ENCODE peak calls at places on chromosomes 11 and 22, in five cellular contexts. One of them, this sample, is unnamed.

GRCh38 chr11:1120532-1121342 is 37.0 kb upstream of the MUC5AC start:
- DNase-seq in esophagus squamous epithelium: no peak
- DNase-seq in WERI-Rb-1: no peak
- DNase-seq in brain microvascular endothelial cell: no peak
- DNase-seq in tibial nerve: no peak
- DNase-seq in this sample: peak

GRCh38 chr11:113840932-113841664 is 34.3 kb downstream of the USP28 start:
- DNase-seq in esophagus squamous epithelium: no peak
- DNase-seq in tibial nerve: no peak
- DNase-seq in brain microvascular endothelial cell: no peak
- DNase-seq in WERI-Rb-1: no peak
- DNase-seq in this sample: no peak

GRCh38 chr11:126638663-126639062 is 283.2 kb downstream of the ST3GAL4 start:
- DNase-seq in WERI-Rb-1: peak
- DNase-seq in tibial nerve: no peak
- DNase-seq in esophagus squamous epithelium: no peak
- DNase-seq in brain microvascular endothelial cell: no peak
- DNase-seq in this sample: no peak

GRCh38 chr11:110366234-110366633 is 63.5 kb upstream of the FDX1 start:
- DNase-seq in tibial nerve: no peak
- DNase-seq in WERI-Rb-1: no peak
- DNase-seq in brain microvascular endothelial cell: peak
- DNase-seq in esophagus squamous epithelium: no peak
- DNase-seq in this sample: peak

GRCh38 chr11:62140302-62141110 is 16.7 kb downstream of the INCENP start:
- DNase-seq in brain microvascular endothelial cell: no peak
- DNase-seq in tibial nerve: no peak
- DNase-seq in WERI-Rb-1: no peak
- DNase-seq in esophagus squamous epithelium: no peak
- DNase-seq in this sample: no peak

GRCh38 chr11:112773256-112773655 is 188.0 kb upstream of the NCAM1 start:
- DNase-seq in brain microvascular endothelial cell: no peak
- DNase-seq in esophagus squamous epithelium: no peak
- DNase-seq in WERI-Rb-1: no peak
- DNase-seq in tibial nerve: no peak
- DNase-seq in this sample: no peak

GRCh38 chr11:128116447-128117240 is 470.7 kb downstream of the ETS1 start:
- DNase-seq in tibial nerve: no peak
- DNase-seq in esophagus squamous epithelium: no peak
- DNase-seq in brain microvascular endothelial cell: no peak
- DNase-seq in WERI-Rb-1: peak
- DNase-seq in this sample: no peak

GRCh38 chr11:119990306-119991021 is 147.4 kb downstream of the TRIM29 start:
- DNase-seq in tibial nerve: no peak
- DNase-seq in esophagus squamous epithelium: no peak
- DNase-seq in WERI-Rb-1: no peak
- DNase-seq in brain microvascular endothelial cell: no peak
- DNase-seq in this sample: no peak

GRCh38 chr11:85165819-85166218 is 461.3 kb downstream of the DLG2 start:
- DNase-seq in brain microvascular endothelial cell: no peak
- DNase-seq in tibial nerve: no peak
- DNase-seq in esophagus squamous epithelium: no peak
- DNase-seq in WERI-Rb-1: no peak
- DNase-seq in this sample: no peak

GRCh38 chr11:312092-312816 is 1.6 kb upstream of the IFITM1 start:
- DNase-seq in brain microvascular endothelial cell: no peak
- DNase-seq in esophagus squamous epithelium: no peak
- DNase-seq in tibial nerve: no peak
- DNase-seq in WERI-Rb-1: no peak
- DNase-seq in this sample: no peak

GRCh38 chr11:86063536-86063935 is 5.3 kb downstream of the PICALM start:
- DNase-seq in brain microvascular endothelial cell: no peak
- DNase-seq in tibial nerve: no peak
- DNase-seq in WERI-Rb-1: no peak
- DNase-seq in esophagus squamous epithelium: no peak
- DNase-seq in this sample: no peak

DNA sequence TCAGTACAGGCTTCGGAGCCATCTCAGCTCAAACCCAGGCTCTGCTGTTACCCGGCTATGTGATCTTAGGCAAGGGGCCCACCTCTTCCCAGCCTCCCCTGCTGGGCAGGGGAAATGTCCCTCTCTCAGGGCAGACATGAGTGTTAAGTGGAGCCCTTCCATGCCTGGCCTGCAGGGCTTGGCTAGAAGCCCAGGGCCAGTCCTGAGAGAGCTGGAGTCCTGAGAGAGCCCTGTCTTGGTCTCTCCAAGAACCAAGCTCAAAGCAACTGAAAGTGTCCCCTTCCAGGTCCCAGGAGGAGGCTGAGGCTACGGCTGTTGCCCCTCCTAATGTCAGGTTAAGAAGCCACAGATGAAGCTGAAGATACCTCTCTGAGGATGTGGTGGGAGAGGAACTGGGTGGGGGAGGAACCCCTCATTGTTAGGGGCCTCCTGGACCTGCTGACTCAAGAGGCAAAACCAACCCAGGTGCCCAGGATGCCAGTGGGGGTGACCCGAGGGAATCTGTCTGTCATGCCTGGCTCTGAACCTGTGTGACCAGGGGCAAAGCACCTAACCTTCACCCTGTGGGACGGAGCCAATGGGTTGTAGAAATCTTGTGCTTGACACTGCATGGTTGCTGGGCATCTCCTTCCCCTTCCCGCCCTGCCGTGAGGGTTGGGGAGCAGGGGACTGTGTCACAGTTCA is 4.2 kb downstream of the ZP1 start:
- DNase-seq in WERI-Rb-1: peak
- DNase-seq in esophagus squamous epithelium: no peak
- DNase-seq in brain microvascular endothelial cell: peak
- DNase-seq in tibial nerve: no peak
- DNase-seq in this sample: no peak
- TF ChIP-seq CTCF in WERI-Rb-1: no peak
- TF ChIP-seq CTCF in esophagus squamous epithelium: no peak
- TF ChIP-seq CTCF in brain microvascular endothelial cell: peak
- TF ChIP-seq CTCF in tibial nerve: no peak
- TF ChIP-seq CTCF in this sample: no peak

GRCh38 chr11:68764746-68765145 is 13.4 kb upstream of the TESMIN start:
- DNase-seq in tibial nerve: no peak
- DNase-seq in WERI-Rb-1: no peak
- DNase-seq in esophagus squamous epithelium: no peak
- DNase-seq in brain microvascular endothelial cell: no peak
- DNase-seq in this sample: no peak

GRCh38 chr11:68763181-68763721 is 11.9 kb upstream of the TESMIN start:
- DNase-seq in WERI-Rb-1: peak
- DNase-seq in brain microvascular endothelial cell: no peak
- DNase-seq in esophagus squamous epithelium: no peak
- DNase-seq in tibial nerve: no peak
- DNase-seq in this sample: no peak

GRCh38 chr11:68762481-68762880 is 11.2 kb upstream of the TESMIN start:
- DNase-seq in brain microvascular endothelial cell: no peak
- DNase-seq in WERI-Rb-1: no peak
- DNase-seq in esophagus squamous epithelium: no peak
- DNase-seq in tibial nerve: no peak
- DNase-seq in this sample: no peak

GRCh38 chr11:68761801-68762200 is 10.5 kb upstream of the TESMIN start:
- DNase-seq in WERI-Rb-1: peak
- DNase-seq in esophagus squamous epithelium: no peak
- DNase-seq in brain microvascular endothelial cell: no peak
- DNase-seq in tibial nerve: no peak
- DNase-seq in this sample: no peak

GRCh38 chr11:68763926-68764657 is 12.8 kb upstream of the TESMIN start:
- DNase-seq in esophagus squamous epithelium: no peak
- DNase-seq in WERI-Rb-1: peak
- DNase-seq in brain microvascular endothelial cell: no peak
- DNase-seq in tibial nerve: no peak
- DNase-seq in this sample: no peak
- TF ChIP-seq CTCF in esophagus squamous epithelium: no peak
- TF ChIP-seq CTCF in WERI-Rb-1: peak
- TF ChIP-seq CTCF in brain microvascular endothelial cell: peak
- TF ChIP-seq CTCF in tibial nerve: no peak
- TF ChIP-seq CTCF in this sample: no peak

GRCh38 chr11:27124514-27125264 is 84.1 kb downstream of the BBOX1 start:
- DNase-seq in tibial nerve: no peak
- DNase-seq in brain microvascular endothelial cell: no peak
- DNase-seq in WERI-Rb-1: no peak
- DNase-seq in esophagus squamous epithelium: no peak
- DNase-seq in this sample: no peak
- TF ChIP-seq CTCF in tibial nerve: peak
- TF ChIP-seq CTCF in brain microvascular endothelial cell: no peak
- TF ChIP-seq CTCF in WERI-Rb-1: no peak
- TF ChIP-seq CTCF in esophagus squamous epithelium: no peak
- TF ChIP-seq CTCF in this sample: no peak

DNA sequence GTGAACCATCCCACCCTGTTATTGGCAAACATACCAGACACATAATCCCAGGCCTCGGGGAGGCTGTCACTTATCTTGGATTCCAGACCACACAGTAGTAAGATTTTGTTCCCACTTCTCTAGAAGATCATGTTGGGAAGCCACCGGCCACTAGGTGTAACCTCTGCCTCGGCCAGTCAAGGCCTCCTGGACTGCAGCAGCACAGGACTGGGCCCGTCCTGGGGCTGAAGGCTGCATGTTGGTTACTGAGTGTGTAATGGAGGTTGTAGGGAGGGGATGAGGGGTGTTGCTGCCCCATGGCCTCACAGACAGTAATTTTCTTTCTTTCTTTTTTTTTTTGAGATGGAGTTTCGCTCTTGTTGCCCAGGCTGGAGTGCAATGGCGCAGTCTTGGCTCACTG is 92.4 kb upstream of the SYT13 start:
- DNase-seq in WERI-Rb-1: no peak
- DNase-seq in brain microvascular endothelial cell: no peak
- DNase-seq in esophagus squamous epithelium: no peak
- DNase-seq in tibial nerve: no peak
- DNase-seq in this sample: no peak
- TF ChIP-seq CTCF in WERI-Rb-1: no peak
- TF ChIP-seq CTCF in brain microvascular endothelial cell: no peak
- TF ChIP-seq CTCF in esophagus squamous epithelium: no peak
- TF ChIP-seq CTCF in tibial nerve: no peak
- TF ChIP-seq CTCF in this sample: no peak

DNA sequence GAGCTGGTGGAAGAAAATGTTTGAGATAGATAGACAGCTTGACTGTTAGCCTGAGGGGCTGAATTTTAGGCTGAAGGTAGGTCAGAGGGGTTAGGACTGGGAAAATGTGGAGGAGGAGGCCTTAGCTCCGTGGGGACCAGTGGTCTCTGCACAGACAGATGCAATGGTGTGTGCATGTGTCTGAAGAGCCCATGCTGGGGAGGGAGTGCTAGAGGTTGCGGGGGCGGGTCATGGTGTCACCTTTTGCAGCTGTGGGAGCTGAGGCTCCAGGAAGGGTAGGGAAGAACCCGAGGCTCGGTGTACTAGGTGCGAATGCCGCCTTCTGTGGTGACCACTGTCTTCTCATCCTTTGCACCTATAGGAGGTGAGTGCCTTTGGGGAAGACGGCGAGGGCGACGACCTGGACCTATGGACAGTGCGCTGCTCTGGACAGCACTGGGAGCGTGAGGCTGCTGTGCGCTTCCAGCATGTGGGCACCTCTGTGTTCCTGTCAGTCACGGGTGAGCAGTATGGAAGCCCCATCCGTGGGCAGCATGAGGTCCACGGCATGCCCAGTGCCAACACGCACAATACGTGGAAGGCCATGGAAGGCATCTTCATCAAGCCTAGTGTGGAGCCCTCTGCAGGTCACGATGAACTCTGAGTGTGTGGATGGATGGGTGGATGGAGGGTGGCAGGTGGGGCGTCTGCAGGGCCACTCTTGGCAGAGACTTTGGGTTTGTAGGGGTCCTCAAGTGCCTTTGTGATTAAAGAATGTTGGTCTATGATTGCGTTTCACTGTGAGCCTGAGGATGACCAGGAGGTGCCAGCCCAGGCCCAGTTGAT is 1.6 kb downstream of the SDF2L1 start:
- DNase-seq in tibial nerve: no peak
- DNase-seq in brain microvascular endothelial cell: no peak
- DNase-seq in esophagus squamous epithelium: no peak
- DNase-seq in WERI-Rb-1: no peak
- DNase-seq in this sample: no peak
- TF ChIP-seq CTCF in tibial nerve: no peak
- TF ChIP-seq CTCF in brain microvascular endothelial cell: peak
- TF ChIP-seq CTCF in esophagus squamous epithelium: no peak
- TF ChIP-seq CTCF in WERI-Rb-1: peak
- TF ChIP-seq CTCF in this sample: no peak

DNA sequence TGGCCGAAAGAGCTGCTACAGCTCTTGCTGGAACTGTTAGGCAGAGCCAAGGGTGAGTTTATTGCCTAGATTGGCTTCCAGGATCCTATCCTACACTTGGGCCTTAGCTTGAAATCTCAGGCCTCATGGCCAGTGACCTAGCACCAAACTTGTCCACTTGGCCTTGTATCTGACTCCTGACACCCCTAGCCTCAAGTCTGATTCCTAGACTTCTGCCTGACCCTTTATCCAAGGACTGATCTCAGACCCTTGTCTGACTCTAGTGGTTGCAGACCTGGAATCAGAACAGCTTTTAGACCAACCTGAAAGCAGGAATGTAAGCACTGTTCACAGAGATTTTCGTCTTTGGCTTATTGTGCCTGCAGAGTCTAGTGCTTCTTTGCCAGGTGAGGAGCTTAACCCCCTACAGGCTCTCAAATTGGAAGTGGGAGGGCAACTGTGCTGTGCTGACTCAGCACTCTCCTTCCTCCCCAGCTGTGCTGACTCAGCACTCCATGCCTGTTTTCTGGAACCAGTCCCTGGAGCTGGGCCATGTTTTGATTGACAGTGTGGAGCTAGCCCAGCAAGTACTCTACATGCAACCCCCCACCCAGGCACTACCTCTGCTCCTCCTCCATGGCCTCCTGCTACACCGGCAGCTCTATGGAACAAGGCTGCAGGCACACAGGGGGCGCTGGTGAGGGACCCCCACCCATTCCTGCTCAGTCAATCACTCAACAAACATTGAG is 35.1 kb downstream of the RRP8 start:
- DNase-seq in esophagus squamous epithelium: no peak
- DNase-seq in tibial nerve: no peak
- DNase-seq in brain microvascular endothelial cell: peak
- DNase-seq in WERI-Rb-1: no peak
- DNase-seq in this sample: no peak
- TF ChIP-seq CTCF in esophagus squamous epithelium: no peak
- TF ChIP-seq CTCF in tibial nerve: no peak
- TF ChIP-seq CTCF in brain microvascular endothelial cell: peak
- TF ChIP-seq CTCF in WERI-Rb-1: peak
- TF ChIP-seq CTCF in this sample: no peak